ENCODE peak calls at places on chromosome 13, in six cellular contexts. V, C, I, K, J and R are unnamed samples.

GRCh38 chr13:102561933-102562332 is 34.9 kb upstream of the TPP2 start:
- DNase-seq in V (no peak), C (no peak), I (no peak), K (no peak), J (peak; percentile 42), R (no peak)

GRCh38 chr13:48843630-48844380 is 131.9 kb upstream of the FNDC3A start:
- DNase-seq in V (no peak), C (no peak), I (no peak), K (no peak), J (no peak), R (no peak)

GRCh38 chr13:103852036-103852435 is 785.8 kb upstream of the SLC10A2 start:
- DNase-seq in V (no peak), C (peak; percentile 16), I (no peak), K (no peak), J (no peak), R (peak; percentile 45)

GRCh38 chr13:42786696-42787095 is 5.3 kb downstream of the FAM216B start:
- DNase-seq in V (no peak), C (no peak), I (no peak), K (no peak), J (no peak), R (no peak)

GRCh38 chr13:99281811-99282263 is 23.7 kb upstream of the GPR18 start:
- DNase-seq in V (peak; percentile 58), C (no peak), I (peak; percentile 70), K (no peak), J (no peak), R (no peak)

GRCh38 chr13:40149611-40150283 is 494.3 kb downstream of the COG6 start:
- DNase-seq in V (no peak), C (no peak), I (no peak), K (peak; percentile 74), J (peak; percentile 84), R (no peak)

GRCh38 chr13:111519490-111520170 is 199.2 kb downstream of the TEX29 start:
- DNase-seq in V (no peak), C (no peak), I (no peak), K (no peak), J (no peak), R (no peak)

GRCh38 chr13:102402292-102402691 is 444 bp upstream of the FGF14 start:
- DNase-seq in V (no peak), C (peak; percentile 95), I (peak; percentile 46), K (no peak), J (peak; percentile 47), R (peak; percentile 77)

GRCh38 chr13:74687452-74688180 is 553.4 kb upstream of the KLF12 start:
- DNase-seq in V (no peak), C (no peak), I (no peak), K (no peak), J (no peak), R (peak; percentile 26)

GRCh38 chr13:98462241-98462882 is 114.5 kb downstream of the STK24 start:
- DNase-seq in V (no peak), C (no peak), I (no peak), K (no peak), J (no peak), R (no peak)

GRCh38 chr13:34035676-34036325 is 217.9 kb downstream of the RFC3 start:
- DNase-seq in V (no peak), C (no peak), I (no peak), K (peak; percentile 37), J (peak; percentile 94), R (no peak)

GRCh38 chr13:104289400-104289799 is 1223.2 kb upstream of the SLC10A2 start:
- DNase-seq in V (no peak), C (no peak), I (no peak), K (no peak), J (peak; percentile 35), R (no peak)

GRCh38 chr13:32426981-32427851 is 714 bp downstream of the N4BP2L1 start:
- DNase-seq in V (peak; percentile 62), C (peak; percentile 27), I (peak; percentile 74), K (peak; percentile 33), J (peak; percentile 11), R (peak; percentile 58)

GRCh38 chr13:38398810-38399493 is 49.3 kb downstream of the UFM1 start:
- DNase-seq in V (no peak), C (no peak), I (no peak), K (peak; percentile 61), J (peak; percentile 50), R (no peak)

GRCh38 chr13:100751826-100752225 is 77.2 kb upstream of the TMTC4 start:
- DNase-seq in V (no peak), C (peak; percentile 23), I (no peak), K (no peak), J (no peak), R (peak; percentile 34)

GRCh38 chr13:23466144-23467002 is 32.9 kb upstream of the SACS start:
- DNase-seq in V (peak; percentile 63), C (peak; percentile 82), I (peak; percentile 66), K (peak; percentile 86), J (peak; percentile 77), R (peak; percentile 75)

GRCh38 chr13:33235564-33235963 is 50.0 kb downstream of the STARD13 start:
- DNase-seq in V (no peak), C (no peak), I (no peak), K (peak; percentile 62), J (no peak), R (no peak)

GRCh38 chr13:87893186-87893585 is 222.0 kb downstream of the SLITRK5 start:
- DNase-seq in V (no peak), C (no peak), I (no peak), K (no peak), J (no peak), R (no peak)

GRCh38 chr13:90414691-90415596 is 932.5 kb upstream of the MIR17HG start:
- DNase-seq in V (no peak), C (no peak), I (no peak), K (peak; percentile 78), J (peak; percentile 71), R (no peak)

GRCh38 chr13:49308977-49309408 is 61.3 kb downstream of the CDADC1 start:
- DNase-seq in V (no peak), C (no peak), I (no peak), K (no peak), J (no peak), R (no peak)

GRCh38 chr13:81872581-81872980 is 1531.7 kb upstream of the SPRY2 start:
- DNase-seq in V (no peak), C (peak; percentile 10), I (no peak), K (peak; percentile 0), J (peak; percentile 41), R (no peak)

GRCh38 chr13:97337985-97338384 is 96.0 kb upstream of the RAP2A start:
- DNase-seq in V (no peak), C (no peak), I (no peak), K (no peak), J (no peak), R (no peak)